ENCODE peak calls at places on chromosomes 16 and 17, in nine cellular contexts. L is type B pancreatic cell, F is foreskin keratinocyte, K is H9, X is GM20000, P is ascending aorta, Z is upper lobe of right lung, W is mesothelial cell of epicardium, Y is lung. E is an unnamed sample.

GRCh38 chr16:84036982-84037425 is 5.6 kb downstream of the SLC38A8 start:
- DNase-seq in L (no peak), F (no peak), K (no peak), X (no peak), P (no peak), Z (no peak), W (no peak), Y (no peak), E (no peak)

GRCh38 chr17:13600475-13601316 is 1.0 kb downstream of the HS3ST3A1 start:
- DNase-seq in L (no peak), F (no peak), K (peak), X (no peak), P (no peak), Z (no peak), W (peak), Y (no peak), E (no peak)

GRCh38 chr16:65120811-65121721 is 797 bp downstream of the CDH11 start:
- DNase-seq in L (peak), F (peak), K (peak), X (no peak), P (peak), Z (peak), W (peak), Y (no peak), E (no peak)

GRCh38 chr17:560379-560935 is 154.2 kb downstream of the VPS53 start:
- DNase-seq in L (no peak), F (no peak), K (no peak), X (no peak), P (no peak), Z (no peak), W (no peak), Y (no peak), E (no peak)

GRCh38 chr16:66406534-66407368 is 20.3 kb upstream of the BEAN1 start:
- DNase-seq in L (peak), F (no peak), K (peak), X (peak), P (peak), Z (peak), W (peak), Y (peak), E (peak)

GRCh38 chr17:17999364-18000007 is 26.8 kb downstream of the DRC3 start:
- DNase-seq in L (no peak), F (no peak), K (no peak), X (no peak), P (no peak), Z (no peak), W (no peak), Y (no peak), E (no peak)

GRCh38 chr16:85014311-85014710 is 3.0 kb upstream of the ZDHHC7 start:
- DNase-seq in L (no peak), F (no peak), K (no peak), X (no peak), P (no peak), Z (no peak), W (no peak), Y (no peak), E (no peak)

GRCh38 chr17:31073411-31073810 is 21.4 kb upstream of the NF1 start:
- DNase-seq in L (no peak), F (no peak), K (no peak), X (no peak), P (peak), Z (no peak), W (no peak), Y (no peak), E (no peak)

GRCh38 chr16:1026057-1026783 is 44.6 kb downstream of the SOX8 start:
- DNase-seq in L (no peak), F (no peak), K (no peak), X (no peak), P (no peak), Z (no peak), W (no peak), Y (no peak), E (no peak)

GRCh38 chr17:1423456-1424135 is 23.6 kb upstream of the YWHAE start:
- DNase-seq in L (no peak), F (no peak), K (no peak), X (no peak), P (no peak), Z (no peak), W (no peak), Y (peak), E (no peak)

GRCh38 chr16:22614271-22614947 is 103.7 kb downstream of the NPIPB5 start:
- DNase-seq in L (no peak), F (peak), K (no peak), X (no peak), P (peak), Z (no peak), W (no peak), Y (no peak), E (no peak)

GRCh38 chr17:80649200-80649644 is 104.6 kb downstream of the RPTOR start:
- DNase-seq in L (no peak), F (no peak), K (no peak), X (no peak), P (no peak), Z (no peak), W (no peak), Y (no peak), E (no peak)

GRCh38 chr16:54077412-54077821 is 209.2 kb downstream of the IRX3 start:
- DNase-seq in L (no peak), F (peak), K (no peak), X (no peak), P (no peak), Z (no peak), W (no peak), Y (no peak), E (no peak)

GRCh38 chr17:31674717-31675349 is 184.2 kb downstream of the COPRS start:
- DNase-seq in L (no peak), F (peak), K (no peak), X (no peak), P (no peak), Z (no peak), W (no peak), Y (no peak), E (no peak)

GRCh38 chr17:77323413-77324171 is 182.8 kb downstream of the SEC14L1 start:
- DNase-seq in L (peak), F (no peak), K (peak), X (peak), P (no peak), Z (peak), W (peak), Y (no peak), E (no peak)

GRCh38 chr17:71409712-71410111 is 711.1 kb upstream of the SOX9 start:
- DNase-seq in L (no peak), F (peak), K (no peak), X (no peak), P (no peak), Z (no peak), W (no peak), Y (no peak), E (no peak)

GRCh38 chr17:37234106-37234505 is 141.7 kb upstream of the C17orf78 start:
- DNase-seq in L (no peak), F (no peak), K (no peak), X (no peak), P (no peak), Z (no peak), W (no peak), Y (no peak), E (no peak)

GRCh38 chr16:88430185-88430523 is 22.9 kb upstream of the ZFPM1 start:
- DNase-seq in L (no peak), F (no peak), K (no peak), X (peak), P (no peak), Z (no peak), W (no peak), Y (no peak), E (peak)

GRCh38 chr16:17346774-17347569 is 123.8 kb downstream of the XYLT1 start:
- DNase-seq in L (no peak), F (no peak), K (no peak), X (peak), P (no peak), Z (no peak), W (no peak), Y (no peak), E (no peak)

GRCh38 chr17:13587487-13588338 is 14.0 kb downstream of the HS3ST3A1 start:
- DNase-seq in L (no peak), F (no peak), K (no peak), X (no peak), P (no peak), Z (no peak), W (no peak), Y (no peak), E (no peak)

GRCh38 chr16:106623-107324 is 28.7 kb downstream of the MPG start:
- DNase-seq in L (no peak), F (no peak), K (peak), X (peak), P (peak), Z (no peak), W (peak), Y (peak), E (no peak)

GRCh38 chr16:6362321-6362720 is 970.3 kb upstream of the RBFOX1 start:
- DNase-seq in L (no peak), F (no peak), K (no peak), X (no peak), P (no peak), Z (no peak), W (no peak), Y (no peak), E (no peak)

GRCh38 chr17:63533433-63534077 is 10.4 kb downstream of the KCNH6 start:
- DNase-seq in L (no peak), F (no peak), K (no peak), X (no peak), P (no peak), Z (no peak), W (no peak), Y (no peak), E (no peak)

GRCh38 chr16:68823401-68823800 is 19.9 kb upstream of the TANGO6 start:
- DNase-seq in L (no peak), F (peak), K (peak), X (no peak), P (no peak), Z (no peak), W (no peak), Y (no peak), E (no peak)

GRCh38 chr16:66894948-66895696 is 14.8 kb downstream of the PDP2 start:
- DNase-seq in L (no peak), F (no peak), K (peak), X (peak), P (peak), Z (no peak), W (peak), Y (peak), E (peak)

GRCh38 chr17:68801564-68801963 is 153.6 kb downstream of the ABCA8 start:
- DNase-seq in L (no peak), F (no peak), K (no peak), X (no peak), P (no peak), Z (no peak), W (no peak), Y (no peak), E (no peak)

GRCh38 chr16:54957403-54957802 is 26.7 kb downstream of the IRX5 start:
- DNase-seq in L (no peak), F (no peak), K (peak), X (no peak), P (no peak), Z (no peak), W (no peak), Y (no peak), E (no peak)

DNA sequence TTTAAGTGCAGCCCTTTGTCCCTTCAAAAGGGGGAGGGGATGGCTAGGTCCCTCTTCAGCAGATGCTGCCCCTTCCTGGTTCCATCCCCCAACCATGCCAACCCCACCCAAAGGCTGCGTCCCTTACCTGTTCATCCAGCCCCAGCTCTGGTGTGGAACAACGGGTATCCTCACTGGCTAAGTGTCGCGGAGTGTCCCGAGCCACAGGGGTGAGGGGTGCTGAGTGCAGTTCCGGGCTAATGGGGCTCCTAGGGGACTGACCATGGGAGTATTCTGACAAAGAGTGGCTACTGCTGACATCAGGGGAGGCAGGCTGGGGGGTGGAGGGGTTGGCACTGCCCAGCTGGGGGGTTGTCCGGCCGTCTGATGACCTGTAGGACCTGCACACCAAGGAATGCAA is 32.9 kb downstream of the STH start:
- DNase-seq in L (no peak), F (no peak), K (no peak), X (no peak), P (no peak), Z (no peak), W (no peak), Y (no peak), E (no peak)
- TF ChIP-seq CTCF in L (no peak), F (no peak), K (no peak), X (no peak), P (no peak), Z (no peak), W (no peak), Y (no peak), E (no peak)

GRCh38 chr17:83180996-83181481 is 101.6 kb downstream of the METRNL start:
- DNase-seq in L (peak), F (no peak), K (peak), X (no peak), P (no peak), Z (no peak), W (no peak), Y (peak), E (no peak)
- TF ChIP-seq CTCF in L (no peak), F (no peak), K (no peak), X (no peak), P (no peak), Z (no peak), W (no peak), Y (no peak), E (no peak)

GRCh38 chr16:57723170-57723569 is 12.4 kb upstream of the KATNB1 start:
- DNase-seq in L (no peak), F (no peak), K (peak), X (no peak), P (no peak), Z (no peak), W (no peak), Y (no peak), E (no peak)

GRCh38 chr16:57722651-57723050 is 12.9 kb upstream of the KATNB1 start:
- DNase-seq in L (no peak), F (no peak), K (no peak), X (no peak), P (no peak), Z (no peak), W (no peak), Y (no peak), E (no peak)

GRCh38 chr16:57721356-57721755 is 14.2 kb upstream of the KATNB1 start:
- DNase-seq in L (no peak), F (no peak), K (no peak), X (no peak), P (no peak), Z (no peak), W (no peak), Y (no peak), E (no peak)

GRCh38 chr16:57721765-57722499 is 13.6 kb upstream of the KATNB1 start:
- DNase-seq in L (no peak), F (no peak), K (no peak), X (no peak), P (no peak), Z (no peak), W (no peak), Y (no peak), E (no peak)

DNA sequence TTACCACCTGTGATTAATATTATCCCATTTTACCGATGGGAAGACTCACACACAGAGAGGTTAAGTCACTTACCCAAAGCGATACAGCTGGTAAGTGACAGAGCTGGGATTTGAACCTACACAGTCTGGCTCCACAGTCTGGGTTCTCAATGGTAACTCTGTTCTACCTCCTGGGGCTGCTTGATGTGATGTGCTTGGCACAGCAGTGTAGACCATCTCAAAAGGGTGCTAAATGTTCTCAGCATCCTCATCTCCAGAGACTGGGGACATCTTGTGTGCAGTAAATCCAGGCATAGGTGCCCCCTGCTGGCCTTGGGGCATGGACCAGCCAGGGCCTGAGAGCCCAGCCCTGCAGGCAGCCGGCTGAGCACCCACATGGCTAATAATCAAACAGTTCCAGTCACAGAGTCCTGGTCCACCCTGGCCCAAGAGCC is 15.4 kb upstream of the KATNB1 start:
- DNase-seq in L (no peak), F (no peak), K (peak), X (peak), P (no peak), Z (no peak), W (no peak), Y (peak), E (no peak)
- TF ChIP-seq CTCF in L (peak), F (peak), K (peak), X (peak), P (no peak), Z (peak), W (no peak), Y (peak), E (no peak)

DNA sequence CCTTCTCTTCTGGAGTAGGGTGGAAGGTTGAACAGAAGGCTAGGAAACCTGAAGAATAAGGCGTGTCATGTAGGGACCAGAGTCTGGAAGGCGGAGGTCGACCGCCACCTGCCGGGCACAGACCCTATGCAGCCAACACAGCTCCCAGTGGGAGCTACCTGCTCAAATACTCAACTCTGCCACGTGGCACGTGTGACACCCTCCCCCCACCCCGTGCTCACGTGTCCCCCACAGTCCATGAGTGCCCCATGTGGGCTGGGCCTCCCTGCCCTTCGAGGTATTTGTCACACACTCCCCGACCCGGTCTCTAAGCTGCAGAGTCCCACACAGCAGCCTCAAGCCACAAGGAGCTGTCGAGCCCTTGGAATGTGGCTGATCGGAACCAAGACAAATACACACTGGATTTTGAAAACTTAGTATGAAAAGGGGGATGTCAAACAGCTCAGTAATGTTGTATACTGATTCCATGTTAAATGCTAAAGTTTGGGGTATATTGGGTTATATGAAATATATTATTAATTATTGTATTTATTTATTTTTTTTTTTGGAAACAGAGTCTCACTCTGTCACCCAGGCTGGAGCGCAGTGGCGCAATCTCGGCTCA is 11.7 kb downstream of the HID1 start:
- DNase-seq in L (no peak), F (peak), K (peak), X (peak), P (no peak), Z (peak), W (peak), Y (peak), E (peak)
- TF ChIP-seq CTCF in L (peak), F (peak), K (peak), X (peak), P (no peak), Z (peak), W (no peak), Y (no peak), E (no peak)

GRCh38 chr16:2459647-2460390 is at the start of gene TEDC2:
- DNase-seq in L (peak), F (peak), K (peak), X (peak), P (peak), Z (peak), W (peak), Y (peak), E (peak)
- TF ChIP-seq CTCF in L (no peak), F (no peak), K (no peak), X (no peak), P (no peak), Z (no peak), W (no peak), Y (no peak), E (no peak)